ENCODE peak calls at places on chromosomes 2 and 18, in ten cellular contexts. A is psoas muscle; Z is heart left ventricle; Q is adrenal gland; S is CD8-positive, alpha-beta T cell; R is left ventricle myocardium inferior; L is body of pancreas; J is heart right ventricle; V is Peyer's patch; O is endothelial cell of umbilical vein. N is an unnamed sample.
A peak's percentile ranks its signal among the peaks of the same experiment; 100 is the strongest.

GRCh38 chr18:31619291-31619690 is 27.6 kb downstream of the TTR start:
- DNase-seq in O (no peak), V (no peak), Z (no peak), R (no peak), A (no peak), L (no peak), Q (no peak), J (no peak), S (no peak), N (no peak)

GRCh38 chr2:220845766-220846273 is 726.3 kb downstream of the EPHA4 start:
- DNase-seq in Z (no peak), Q (no peak), J (no peak), L (no peak), V (no peak), R (no peak), S (no peak), O (no peak), A (no peak), N (no peak)

GRCh38 chr18:63741769-63742168 is 33.4 kb upstream of the SERPINB7 start:
- DNase-seq in A (no peak), J (no peak), Q (no peak), S (no peak), O (no peak), Z (no peak), V (no peak), R (no peak), L (no peak), N (no peak)

GRCh38 chr2:42878581-42878980 is 86.2 kb upstream of the HAAO start:
- DNase-seq in R (no peak), J (no peak), L (no peak), V (peak; percentile 4), Z (no peak), S (no peak), A (no peak), Q (no peak), O (peak; percentile 16), N (no peak)

GRCh38 chr2:160068906-160069305 is 6.5 kb upstream of the PLA2R1 start:
- DNase-seq in O (no peak), L (no peak), S (no peak), Q (no peak), V (no peak), R (no peak), A (no peak), J (no peak), Z (no peak), N (no peak)

GRCh38 chr2:113337809-113338208 is 59.1 kb upstream of the PAX8 start:
- DNase-seq in J (peak; percentile 33), Z (peak; percentile 71), S (no peak), Q (peak; percentile 84), O (no peak), R (peak; percentile 57), A (peak; percentile 59), V (no peak), L (no peak), N (no peak)

GRCh38 chr18:80179857-80180558 is 67.3 kb downstream of the PARD6G start:
- DNase-seq in A (no peak), R (no peak), O (no peak), Q (no peak), V (no peak), L (no peak), Z (peak; percentile 11), S (no peak), J (no peak), N (no peak)

GRCh38 chr18:79905389-79905911 is 46.0 kb downstream of the SLC66A2 start:
- DNase-seq in J (no peak), L (peak; percentile 5), R (no peak), S (no peak), V (no peak), O (no peak), A (no peak), Z (no peak), Q (no peak), N (no peak)

GRCh38 chr2:44104855-44105271 is 63.8 kb upstream of the PPM1B start:
- DNase-seq in S (no peak), A (no peak), J (no peak), Z (no peak), R (no peak), O (no peak), V (no peak), Q (no peak), L (no peak), N (no peak)

GRCh38 chr2:176682278-176682677 is 413.0 kb downstream of the MTX2 start:
- DNase-seq in V (no peak), O (no peak), Q (peak; percentile 2), Z (no peak), J (no peak), L (no peak), A (no peak), R (no peak), S (no peak), N (no peak)

GRCh38 chr2:128315829-128316776 is 2.6 kb downstream of the HS6ST1 start:
- DNase-seq in J (peak; percentile 2), O (no peak), V (peak; percentile 47), Q (no peak), Z (no peak), A (peak; percentile 25), S (no peak), R (peak; percentile 11), L (no peak), N (no peak)

GRCh38 chr2:219998099-219998498 is 370.7 kb downstream of the SLC4A3 start:
- DNase-seq in J (no peak), R (no peak), S (no peak), O (no peak), V (no peak), Z (no peak), A (no peak), Q (no peak), L (no peak), N (no peak)

GRCh38 chr2:45781464-45781811 is 130.0 kb downstream of the PRKCE start:
- DNase-seq in J (no peak), R (no peak), A (no peak), L (no peak), V (no peak), S (no peak), Q (no peak), O (no peak), Z (no peak), N (no peak)

GRCh38 chr2:197037863-197038398 is 111.4 kb upstream of the PGAP1 start:
- DNase-seq in R (no peak), Z (no peak), V (no peak), A (no peak), J (no peak), Q (no peak), L (no peak), O (no peak), S (no peak), N (no peak)

DNA sequence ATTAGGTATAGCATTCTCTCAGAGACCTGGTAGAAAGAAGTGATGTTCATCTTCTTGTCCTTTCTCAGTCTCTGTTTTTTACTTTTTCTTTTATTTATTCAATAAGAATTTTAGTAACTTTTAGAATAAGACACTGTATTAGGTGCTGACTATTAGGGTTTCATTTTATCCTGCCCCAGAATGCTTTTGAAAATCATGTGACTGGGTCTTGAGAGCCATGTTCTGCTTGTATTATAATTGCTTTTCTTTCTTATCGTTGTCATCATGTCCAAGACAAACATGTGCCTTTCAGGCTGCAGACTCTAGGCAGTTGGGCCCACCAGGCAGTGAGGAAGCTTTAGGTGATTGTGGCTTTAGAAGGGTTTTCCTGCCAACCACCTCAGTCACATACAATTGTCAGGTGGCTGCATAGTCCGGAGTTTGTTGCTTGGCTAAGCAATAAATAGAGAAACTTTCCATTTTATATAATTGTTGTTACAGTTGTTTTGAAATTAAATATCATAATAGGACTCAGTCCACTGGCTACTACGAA is 15.1 kb downstream of the GRHL1 start:
- DNase-seq in A (no peak), J (no peak), Q (no peak), R (no peak), V (no peak), O (no peak), L (no peak), S (no peak), Z (no peak), N (no peak)
- H3K4me3 ChIP-seq in A (no peak overlapping the region), J (no peak overlapping the region), Q (no peak overlapping the region), R (no peak overlapping the region), V (no peak overlapping the region), O (no peak overlapping the region), L (no peak overlapping the region), S (no peak overlapping the region), Z (no peak overlapping the region), N (no peak overlapping the region)

DNA sequence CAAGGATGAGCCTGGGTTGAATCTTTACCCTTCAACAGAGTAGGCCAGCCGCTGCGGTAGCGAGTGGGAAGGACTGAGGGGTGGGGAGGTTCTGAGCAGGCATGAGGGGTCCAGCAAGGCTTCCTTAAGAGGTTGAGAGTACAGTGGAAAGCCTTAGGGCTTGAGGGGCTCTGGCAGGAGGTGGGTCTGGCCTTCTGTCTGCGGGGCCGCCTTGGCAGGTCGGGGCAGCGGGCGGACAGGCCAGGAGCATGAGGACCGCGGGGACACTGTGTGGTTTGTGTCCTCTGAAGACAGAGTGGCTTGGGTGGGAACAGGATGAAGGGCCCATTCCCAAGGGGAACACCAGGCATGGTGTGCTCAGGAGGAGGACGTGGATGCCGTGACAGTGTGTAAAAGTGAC is 250.3 kb downstream of the AGAP1 start:
- DNase-seq in R (no peak), O (no peak), A (no peak), L (no peak), S (no peak), V (no peak), Z (no peak), J (no peak), Q (no peak), N (no peak)
- TF ChIP-seq CTCF in R (no peak), O (no peak), A (no peak), L (no peak), S (no peak), V (no peak), Z (no peak), J (no peak), Q (no peak), N (no peak)

DNA sequence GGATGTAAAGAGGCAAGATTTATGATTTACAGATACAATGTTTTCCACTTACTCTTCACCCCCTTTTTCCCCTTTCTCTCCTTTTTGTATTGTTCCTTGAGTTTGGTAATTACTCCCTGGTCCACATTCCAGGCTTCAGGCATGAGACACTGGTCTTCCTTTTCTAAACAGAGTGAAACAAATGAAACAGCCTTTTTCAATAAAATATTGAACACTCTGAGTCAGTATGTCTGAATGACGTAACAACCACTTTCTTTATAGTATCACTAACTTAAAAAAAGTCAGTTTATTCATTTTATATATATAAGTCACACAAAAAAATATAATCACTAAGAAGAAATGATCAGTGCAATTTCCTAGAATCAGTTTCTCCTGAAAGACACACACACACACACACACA is 79.7 kb downstream of the STRN start:
- DNase-seq in R (no peak), V (no peak), A (no peak), J (no peak), L (no peak), S (no peak), O (peak; percentile 56), Z (no peak), Q (no peak), N (no peak)
- H3K36me3 ChIP-seq in R (peaks cover 68% of the 10 kb centered on the region), V (no peaks in the 10 kb centered on the region), A (no peaks in the 10 kb centered on the region), J (no peaks in the 10 kb centered on the region), L (no peaks in the 10 kb centered on the region), S (peaks cover 9% of the 10 kb centered on the region), O (peaks cover 3% of the 10 kb centered on the region), Z (peaks cover 7% of the 10 kb centered on the region), Q (peaks cover 11% of the 10 kb centered on the region), N (peaks cover 3% of the 10 kb centered on the region)

GRCh38 chr2:144133881-144134280 is 386.0 kb downstream of the ZEB2 start:
- DNase-seq in R (no peak), J (no peak), Q (no peak), Z (no peak), S (no peak), V (no peak), O (no peak), A (no peak), L (no peak), N (no peak)
- H3K4me3 ChIP-seq in R (no peak overlapping the region), J (no peak overlapping the region), Q (no peak overlapping the region), Z (no peak overlapping the region), S (no peak overlapping the region), V (no peak overlapping the region), O (no peak overlapping the region), A (no peak overlapping the region), L (no peak overlapping the region), N (no peak overlapping the region)